ENCODE peak calls at places on chromosomes 5 and 9, in ten cellular contexts. D is testis, E is GM12878, J is sigmoid colon, W is Peyer's patch, N is A549, U is ovary, X is prostate gland, T is GM12891, V is endothelial cell of umbilical vein. I is an unnamed sample.

GRCh38 chr5:38467353-38468040 is 88.9 kb downstream of the LIFR start:
- DNase-seq in D (peak; percentile 80), E (no peak), J (peak; percentile 84), W (no peak), N (no peak), U (peak; percentile 87), X (no peak), T (no peak), V (peak; percentile 92), I (peak; percentile 29)

GRCh38 chr5:132458651-132459030 is 31.9 kb downstream of the IRF1 start:
- DNase-seq in D (no peak), E (no peak), J (no peak), W (peak; percentile 15), N (no peak), U (no peak), X (no peak), T (no peak), V (no peak), I (no peak)

GRCh38 chr5:67976812-67977455 is 238.6 kb upstream of the PIK3R1 start:
- DNase-seq in D (no peak), E (no peak), J (no peak), W (no peak), N (no peak), U (no peak), X (no peak), T (no peak), V (no peak), I (no peak)

GRCh38 chr9:121286973-121287721 is 19.2 kb downstream of the GSN start:
- DNase-seq in D (peak; percentile 87), E (no peak), J (peak; percentile 94), W (peak; percentile 86), N (peak; percentile 97), U (peak; percentile 85), X (peak; percentile 73), T (no peak), V (peak; percentile 98), I (peak; percentile 99)

GRCh38 chr5:175921066-175921730 is 46.9 kb downstream of the THOC3 start:
- DNase-seq in D (no peak), E (no peak), J (no peak), W (no peak), N (no peak), U (no peak), X (no peak), T (no peak), V (no peak), I (no peak)

GRCh38 chr5:172926796-172927195 is 32.4 kb upstream of the RPL26L1 start:
- DNase-seq in D (peak; percentile 63), E (no peak), J (no peak), W (no peak), N (no peak), U (no peak), X (no peak), T (no peak), V (no peak), I (no peak)

GRCh38 chr9:127546125-127546832 is 65.8 kb upstream of the STXBP1 start:
- DNase-seq in D (no peak), E (no peak), J (no peak), W (no peak), N (no peak), U (no peak), X (no peak), T (no peak), V (peak; percentile 37), I (peak; percentile 63)

GRCh38 chr9:21317956-21318923 is 13.1 kb upstream of the IFNA5 start:
- DNase-seq in D (peak; percentile 65), E (no peak), J (peak; percentile 68), W (peak; percentile 66), N (no peak), U (peak; percentile 28), X (peak; percentile 45), T (no peak), V (peak; percentile 76), I (no peak)

GRCh38 chr5:146647656-146648199 is 131.7 kb upstream of the GPR151 start:
- DNase-seq in D (no peak), E (no peak), J (no peak), W (no peak), N (no peak), U (no peak), X (no peak), T (no peak), V (no peak), I (no peak)

GRCh38 chr5:168401880-168402279 is 84.4 kb upstream of the RARS1 start:
- DNase-seq in D (no peak), E (no peak), J (no peak), W (no peak), N (no peak), U (no peak), X (peak; percentile 75), T (no peak), V (no peak), I (no peak)

GRCh38 chr5:40831346-40832210 is 3.4 kb downstream of the RPL37 start:
- DNase-seq in D (no peak), E (no peak), J (no peak), W (no peak), N (no peak), U (no peak), X (no peak), T (no peak), V (no peak), I (no peak)

GRCh38 chr5:71825992-71826391 is 106.9 kb downstream of the CARTPT start:
- DNase-seq in D (no peak), E (no peak), J (no peak), W (no peak), N (no peak), U (no peak), X (no peak), T (no peak), V (no peak), I (no peak)

GRCh38 chr9:3161912-3162311 is 318.0 kb upstream of the PUM3 start:
- DNase-seq in D (no peak), E (no peak), J (no peak), W (no peak), N (no peak), U (no peak), X (no peak), T (no peak), V (no peak), I (no peak)

GRCh38 chr5:109644829-109645228 is 44.9 kb upstream of the MAN2A1 start:
- DNase-seq in D (no peak), E (no peak), J (no peak), W (no peak), N (no peak), U (no peak), X (no peak), T (no peak), V (no peak), I (no peak)

GRCh38 chr9:131148966-131149677 is 23.7 kb downstream of the NUP214 start:
- DNase-seq in D (no peak), E (no peak), J (no peak), W (no peak), N (no peak), U (no peak), X (no peak), T (no peak), V (no peak), I (no peak)

GRCh38 chr9:95080961-95081658 is 236.4 kb downstream of the FANCC start:
- DNase-seq in D (no peak), E (no peak), J (peak; percentile 64), W (peak; percentile 41), N (no peak), U (no peak), X (no peak), T (no peak), V (no peak), I (no peak)

GRCh38 chr9:88819471-88819870 is 171.8 kb upstream of the S1PR3 start:
- DNase-seq in D (no peak), E (no peak), J (no peak), W (no peak), N (no peak), U (no peak), X (no peak), T (no peak), V (no peak), I (no peak)

GRCh38 chr5:15501057-15501791 is 1.2 kb downstream of the FBXL7 start:
- DNase-seq in D (peak; percentile 73), E (no peak), J (peak; percentile 77), W (no peak), N (peak; percentile 13), U (peak; percentile 52), X (peak; percentile 44), T (no peak), V (peak; percentile 84), I (peak; percentile 53)

GRCh38 chr5:15500326-15500958 is 462 bp downstream of the FBXL7 start:
- DNase-seq in D (peak; percentile 46), E (no peak), J (peak; percentile 81), W (peak; percentile 49), N (peak; percentile 3), U (peak; percentile 75), X (peak; percentile 19), T (no peak), V (peak; percentile 56), I (peak; percentile 79)

GRCh38 chr5:15502208-15502607 is 2.2 kb downstream of the FBXL7 start:
- DNase-seq in D (no peak), E (no peak), J (no peak), W (no peak), N (no peak), U (no peak), X (no peak), T (no peak), V (peak; percentile 65), I (no peak)

GRCh38 chr5:15496886-15497285 is 3.1 kb upstream of the FBXL7 start:
- DNase-seq in D (no peak), E (no peak), J (no peak), W (no peak), N (no peak), U (no peak), X (no peak), T (no peak), V (peak; percentile 83), I (no peak)

GRCh38 chr5:15499528-15500325 is at the start of gene FBXL7:
- DNase-seq in D (peak; percentile 87), E (no peak), J (peak; percentile 92), W (peak; percentile 62), N (peak; percentile 28), U (peak; percentile 84), X (peak; percentile 78), T (peak; percentile 25), V (peak; percentile 81), I (peak; percentile 84)
- TF ChIP-seq POLR2A in D (no peak), E (no peak), J (peak; percentile 24), W (no peak), N (peak; percentile 34), U (no peak), X (peak; percentile 54), T (no peak), V (peak; percentile 88), I (peak; percentile 88)

GRCh38 chr5:160469156-160470144 is 47.8 kb downstream of the PTTG1 start:
- DNase-seq in D (no peak), E (no peak), J (no peak), W (no peak), N (no peak), U (no peak), X (no peak), T (no peak), V (no peak), I (no peak)
- TF ChIP-seq POLR2A in D (no peak), E (peak; percentile 33), J (no peak), W (no peak), N (no peak), U (no peak), X (no peak), T (no peak), V (no peak), I (no peak)

GRCh38 chr9:129498451-129499376 is 122.2 kb downstream of the C9orf50 start:
- DNase-seq in D (no peak), E (no peak), J (no peak), W (no peak), N (no peak), U (peak; percentile 55), X (no peak), T (no peak), V (no peak), I (no peak)
- TF ChIP-seq POLR2A in D (no peak), E (no peak), J (no peak), W (no peak), N (no peak), U (no peak), X (no peak), T (no peak), V (no peak), I (peak; percentile 1)

GRCh38 chr5:123549256-123549904 is 37.4 kb downstream of the CSNK1G3 start:
- DNase-seq in D (no peak), E (peak; percentile 85), J (no peak), W (peak; percentile 75), N (no peak), U (no peak), X (no peak), T (no peak), V (no peak), I (no peak)
- TF ChIP-seq POLR2A in D (no peak), E (no peak), J (no peak), W (no peak), N (no peak), U (no peak), X (no peak), T (no peak), V (no peak), I (no peak)

I was measured in H54.